ENCODE peak calls at places on chromosomes 3 and 15, in ten cellular contexts. O is retinal pigment epithelial cell; S is activated CD8-positive, alpha-beta T cell treated with anti-CD3 and anti-CD28 coated beads for 36 hours; W is GM23338; J is omental fat pad; K is cardiac muscle cell; E is MCF 10A; R is AG10803; F is progenitor cell of endocrine pancreas; H is ovary. B is an unnamed sample.

GRCh38 chr3:170383567-170383966 is 26.1 kb downstream of the SKIL start:
- DNase-seq in R (peak; percentile 40), O (no peak), E (no peak), H (no peak), W (no peak), S (no peak), J (no peak), K (no peak), F (no peak), B (no peak)

GRCh38 chr3:177330771-177331170 is 133.5 kb upstream of the TBL1XR1 start:
- DNase-seq in J (no peak), R (peak; percentile 66), W (no peak), F (no peak), K (no peak), H (no peak), S (no peak), O (no peak), E (no peak), B (peak; percentile 39)

GRCh38 chr15:77504310-77504709 is 83.6 kb downstream of the HMG20A start:
- DNase-seq in O (no peak), R (no peak), H (no peak), K (no peak), E (peak; percentile 66), J (no peak), F (no peak), S (no peak), W (no peak), B (no peak)

GRCh38 chr3:188071636-188072035 is 82.3 kb upstream of the LPP start:
- DNase-seq in F (no peak), E (no peak), J (no peak), K (no peak), O (no peak), R (no peak), S (no peak), H (no peak), W (no peak), B (no peak)

GRCh38 chr15:59116141-59116540 is 11.2 kb downstream of the CCNB2 start:
- DNase-seq in K (no peak), F (no peak), E (no peak), J (no peak), R (peak; percentile 85), W (no peak), S (no peak), O (no peak), H (no peak), B (peak; percentile 10)

GRCh38 chr3:51354172-51354571 is 30.9 kb upstream of the MANF start:
- DNase-seq in J (no peak), O (no peak), R (no peak), S (no peak), F (no peak), H (no peak), K (no peak), E (no peak), W (no peak), B (no peak)

GRCh38 chr3:40079203-40079844 is 230.2 kb upstream of the EIF1B start:
- DNase-seq in H (no peak), R (peak; percentile 97), F (no peak), E (no peak), W (peak; percentile 3), S (no peak), J (no peak), O (peak; percentile 53), K (no peak), B (peak; percentile 49)

GRCh38 chr3:149115114-149115513 is 14.3 kb upstream of the HPS3 start:
- DNase-seq in E (no peak), S (no peak), R (no peak), H (no peak), O (no peak), F (no peak), W (no peak), K (no peak), J (no peak), B (no peak)

GRCh38 chr3:44915702-44916438 is 41.5 kb downstream of the TGM4 start:
- DNase-seq in W (peak; percentile 65), K (no peak), S (no peak), J (no peak), E (no peak), R (peak; percentile 17), O (no peak), F (no peak), H (no peak), B (no peak)

GRCh38 chr3:44914936-44915335 is 40.5 kb downstream of the TGM4 start:
- DNase-seq in R (no peak), E (peak; percentile 44), K (peak; percentile 46), O (no peak), W (peak; percentile 60), J (no peak), S (no peak), F (no peak), H (no peak), B (no peak)

GRCh38 chr3:44918087-44918486 is 43.7 kb downstream of the TGM4 start:
- DNase-seq in J (no peak), W (no peak), F (no peak), E (no peak), H (no peak), K (no peak), R (no peak), O (no peak), S (no peak), B (no peak)

GRCh38 chr3:44920081-44920480 is 45.7 kb downstream of the TGM4 start:
- DNase-seq in H (no peak), R (no peak), J (no peak), W (no peak), E (no peak), K (no peak), O (no peak), F (no peak), S (no peak), B (no peak)

GRCh38 chr3:44918581-44918980 is 44.2 kb downstream of the TGM4 start:
- DNase-seq in W (peak; percentile 14), H (no peak), E (no peak), F (no peak), K (no peak), J (no peak), O (no peak), R (no peak), S (no peak), B (no peak)
- TF ChIP-seq CTCF in W (peak; percentile 12), H (no peak), E (no peak), F (no peak), K (no peak), J (no peak), O (no peak), R (no peak), S (no peak), B (no peak)

DNA sequence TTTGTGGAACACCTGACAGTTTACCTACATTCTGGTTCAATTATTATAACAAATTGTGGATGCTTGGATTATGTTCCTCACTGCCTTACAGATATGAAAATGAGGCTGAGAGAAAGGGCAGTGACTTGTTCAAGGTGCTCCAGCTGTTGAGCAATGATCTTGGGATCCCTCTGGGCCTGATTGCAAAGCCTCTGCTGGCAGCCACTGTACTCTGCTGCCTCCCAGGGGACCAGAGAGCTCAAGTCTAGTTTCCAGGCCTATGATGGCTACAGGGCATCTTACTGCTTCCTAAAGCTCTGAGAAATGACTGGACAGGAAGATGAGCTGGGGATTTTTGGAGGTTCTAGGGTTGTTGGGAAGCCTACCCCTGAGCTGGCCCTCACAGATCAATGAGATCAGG is 2.3 kb upstream of the SHC4 start:
- DNase-seq in H (no peak), S (peak; percentile 66), J (no peak), R (peak; percentile 77), F (no peak), O (no peak), W (no peak), K (no peak), E (peak; percentile 85), B (no peak)
- TF ChIP-seq CTCF in H (no peak), S (peak; percentile 53), J (no peak), R (peak; percentile 17), F (no peak), O (peak; percentile 52), W (peak; percentile 56), K (peak; percentile 15), E (peak; percentile 34), B (no peak)

GRCh38 chr3:161914703-161915102 is 418.1 kb downstream of the OTOL1 start:
- DNase-seq in W (peak; percentile 71), K (peak; percentile 64), R (peak; percentile 70), H (peak; percentile 35), E (no peak), S (no peak), F (peak; percentile 21), O (no peak), J (no peak), B (peak; percentile 35)
- TF ChIP-seq CTCF in W (peak; percentile 89), K (peak; percentile 64), R (peak; percentile 83), H (no peak), E (no peak), S (no peak), F (peak; percentile 55), O (peak; percentile 40), J (no peak), B (peak; percentile 62)

DNA sequence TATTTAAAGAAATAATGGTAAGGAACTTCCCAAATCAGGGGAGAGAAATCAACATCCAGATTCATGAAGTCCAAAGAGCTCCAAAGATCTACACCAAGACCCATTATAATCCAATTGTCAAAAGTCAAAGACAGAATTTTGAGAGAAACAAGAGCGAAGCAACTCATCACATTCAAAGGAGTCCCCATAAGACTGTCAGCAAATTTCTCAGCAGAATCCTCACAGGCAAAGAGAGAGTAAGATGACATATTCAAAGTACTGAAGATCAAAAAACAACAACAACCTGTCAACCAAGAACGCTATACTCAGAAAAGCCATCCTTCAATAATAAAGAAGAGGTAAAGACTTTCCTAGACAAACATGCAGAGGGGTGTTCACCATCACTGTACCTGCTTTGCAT is 342.1 kb downstream of the TIGIT start:
- DNase-seq in J (no peak), O (no peak), H (no peak), E (no peak), R (no peak), F (no peak), K (no peak), W (no peak), S (no peak), B (no peak)
- TF ChIP-seq CTCF in J (no peak), O (no peak), H (no peak), E (no peak), R (no peak), F (no peak), K (no peak), W (no peak), S (no peak), B (no peak)

GRCh38 chr3:47003461-47004368 is 24.2 kb downstream of the NBEAL2 start:
- DNase-seq in F (no peak), H (no peak), O (no peak), J (no peak), E (no peak), S (no peak), K (no peak), W (no peak), R (no peak), B (no peak)
- TF ChIP-seq CTCF in F (no peak), H (no peak), O (no peak), J (no peak), E (no peak), S (no peak), K (no peak), W (no peak), R (no peak), B (no peak)